ENCODE peak calls at places on chromosomes 5 and 9, in five cellular contexts. R is HS-5, M is NCI-H2107, H is nephron progenitor cell, T is endothelial cell. I is an unnamed sample.

GRCh38 chr5:54904425-54904824 is 81.0 kb downstream of the ESM1 start:
- DNase-seq in R (no peak), M (no peak), H (peak; percentile 23), T (peak; percentile 16), I (no peak)

GRCh38 chr5:138696501-138696900 is 56.7 kb upstream of the CTNNA1 start:
- DNase-seq in R (peak; percentile 78), M (no peak), H (no peak), T (no peak), I (no peak)

GRCh38 chr9:83034026-83034425 is 28.9 kb downstream of the RASEF start:
- DNase-seq in R (no peak), M (no peak), H (no peak), T (no peak), I (no peak)

GRCh38 chr9:124873664-124874063 is 11.7 kb downstream of the ARPC5L start:
- DNase-seq in R (no peak), M (peak; percentile 45), H (no peak), T (no peak), I (no peak)

GRCh38 chr9:6907772-6908381 is 150.1 kb downstream of the KDM4C start:
- DNase-seq in R (no peak), M (no peak), H (peak; percentile 17), T (peak; percentile 18), I (no peak)

GRCh38 chr5:122756263-122756911 is 18.5 kb upstream of the SNX2 start:
- DNase-seq in R (peak; percentile 60), M (no peak), H (no peak), T (no peak), I (no peak)

GRCh38 chr5:141650851-141651727 is at the start of gene FCHSD1:
- DNase-seq in R (no peak), M (no peak), H (peak; percentile 95), T (peak; percentile 96), I (no peak)

GRCh38 chr5:160173-160510 is 31.2 kb upstream of the LRRC14B start:
- DNase-seq in R (no peak), M (no peak), H (no peak), T (no peak), I (no peak)

GRCh38 chr9:137115394-137116026 is 977 bp upstream of the DPP7 start:
- DNase-seq in R (no peak), M (no peak), H (no peak), T (no peak), I (no peak)

GRCh38 chr5:165258188-165258855 is 1752.9 kb downstream of the MAT2B start:
- DNase-seq in R (no peak), M (no peak), H (no peak), T (no peak), I (no peak)

GRCh38 chr9:112487799-112488345 is 1.2 kb downstream of the KIAA1958 start:
- DNase-seq in R (no peak), M (no peak), H (no peak), T (no peak), I (no peak)

GRCh38 chr5:174612686-174613085 is 111.7 kb upstream of the MSX2 start:
- DNase-seq in R (no peak), M (no peak), H (no peak), T (no peak), I (no peak)

GRCh38 chr9:78021692-78022091 is 9.9 kb downstream of the GNAQ start:
- DNase-seq in R (no peak), M (no peak), H (no peak), T (peak; percentile 37), I (no peak)

GRCh38 chr5:88732181-88732633 is 150.8 kb downstream of the MEF2C start:
- DNase-seq in R (no peak), M (no peak), H (no peak), T (no peak), I (no peak)

GRCh38 chr9:78001946-78002731 is 29.5 kb downstream of the GNAQ start:
- DNase-seq in R (no peak), M (no peak), H (no peak), T (no peak), I (peak; percentile 27)

GRCh38 chr9:127825319-127826051 is 22.8 kb downstream of the FPGS start:
- DNase-seq in R (no peak), M (no peak), H (peak; percentile 92), T (peak; percentile 78), I (no peak)

GRCh38 chr9:130213898-130214761 is 41.9 kb downstream of the NCS1 start:
- DNase-seq in R (no peak), M (no peak), H (peak; percentile 74), T (no peak), I (no peak)

GRCh38 chr5:128038641-128039040 is 44.9 kb upstream of the SLC12A2 start:
- DNase-seq in R (peak; percentile 44), M (no peak), H (no peak), T (no peak), I (peak; percentile 36)

I was measured in HS-27A.